ENCODE peak calls at places on chromosome 5, in four cellular contexts. X, H, E and F are unnamed samples.

GRCh38 chr5:36875789-36876388 is 680 bp upstream of the NIPBL start:
- DNase-seq in X (peak), H (peak), E (peak), F (peak)

GRCh38 chr5:7976411-7977190 is 107.7 kb downstream of the MTRR start:
- DNase-seq in X (no peak), H (no peak), E (no peak), F (no peak)

GRCh38 chr5:132066871-132067270 is 6.4 kb downstream of the IL3 start:
- DNase-seq in X (no peak), H (no peak), E (no peak), F (no peak)

GRCh38 chr5:3671366-3671765 is 75.7 kb downstream of the IRX1 start:
- DNase-seq in X (no peak), H (no peak), E (no peak), F (peak)

GRCh38 chr5:125888358-125888757 is 534.9 kb upstream of the GRAMD2B start:
- DNase-seq in X (no peak), H (no peak), E (no peak), F (no peak)

GRCh38 chr5:135547590-135548254 is 12.0 kb upstream of the NEUROG1 start:
- DNase-seq in X (no peak), H (no peak), E (no peak), F (no peak)

GRCh38 chr5:17180957-17181723 is 36.3 kb upstream of the BASP1 start:
- DNase-seq in X (peak), H (no peak), E (peak), F (peak)

GRCh38 chr5:154015071-154015693 is 23.5 kb downstream of the FAM114A2 start:
- DNase-seq in X (no peak), H (no peak), E (no peak), F (no peak)

GRCh38 chr5:1666812-1667588 is 132.6 kb downstream of the MRPL36 start:
- DNase-seq in X (peak), H (no peak), E (peak), F (no peak)

GRCh38 chr5:93430673-93431192 is 150.3 kb downstream of the NR2F1-AS1 start:
- DNase-seq in X (no peak), H (no peak), E (no peak), F (no peak)
- TF ChIP-seq CTCF in X (no peak), H (no peak), E (no peak), F (no peak)

GRCh38 chr5:140828402-140828737 is 610 bp downstream of the PCDHA6 start:
- DNase-seq in X (no peak), H (no peak), E (no peak), F (peak)
- TF ChIP-seq CTCF in X (no peak), H (no peak), E (no peak), F (peak)

GRCh38 chr5:170809551-170809950 is 26.0 kb downstream of the GABRP start:
- DNase-seq in X (peak), H (no peak), E (peak), F (peak)
- TF ChIP-seq CTCF in X (peak), H (no peak), E (peak), F (peak)

GRCh38 chr5:83608122-83608521 is 112.5 kb downstream of the HAPLN1 start:
- DNase-seq in X (peak), H (no peak), E (peak), F (peak)
- TF ChIP-seq CTCF in X (peak), H (no peak), E (peak), F (peak)

DNA sequence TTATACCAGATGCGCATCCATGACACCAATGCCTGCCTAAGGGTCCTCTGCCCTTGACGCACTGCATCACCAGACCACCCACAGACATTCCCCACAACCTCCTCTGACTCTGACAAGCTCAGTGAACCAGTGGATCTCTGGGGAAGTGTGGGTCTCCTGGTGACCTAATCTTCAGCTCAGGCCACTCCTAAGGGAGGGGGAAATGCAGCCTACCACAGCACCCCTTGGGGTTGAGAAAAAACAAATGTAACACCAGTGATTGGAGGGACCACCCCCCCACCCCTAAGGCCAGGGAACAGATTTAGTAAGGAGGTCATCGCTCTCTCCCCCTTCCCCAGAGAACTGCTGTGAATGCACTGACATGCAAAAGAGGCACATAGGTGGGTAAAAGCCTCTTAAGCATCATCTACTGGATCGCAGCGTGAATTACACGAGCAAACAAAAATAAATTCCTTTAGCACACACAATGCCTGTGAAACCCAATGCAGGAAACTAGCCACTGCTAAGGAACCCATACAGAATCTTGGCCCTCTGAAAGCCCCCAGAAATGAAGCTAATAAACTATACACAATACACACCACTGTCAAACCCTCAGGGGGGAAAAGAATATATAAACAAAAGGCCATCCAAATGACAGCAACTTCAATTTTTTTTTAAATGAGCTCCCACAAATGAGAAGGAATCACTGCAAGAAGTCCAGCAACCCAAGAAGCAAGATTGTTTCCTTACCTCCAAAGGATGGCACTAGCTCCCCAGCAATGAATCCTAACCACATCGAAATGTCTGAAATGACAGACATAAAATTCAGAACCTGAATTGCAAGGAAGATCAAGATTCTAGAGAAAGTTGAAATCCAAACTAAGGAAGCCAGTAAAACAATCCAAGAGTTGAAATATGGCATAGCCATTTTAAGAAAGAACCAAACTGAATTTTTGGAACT is 513.7 kb upstream of the PTGER4 start:
- DNase-seq in X (no peak), H (no peak), E (peak), F (peak)
- TF ChIP-seq CTCF in X (no peak), H (no peak), E (no peak), F (peak)

GRCh38 chr5:175261526-175261925 is 182.5 kb downstream of the DRD1 start:
- DNase-seq in X (no peak), H (no peak), E (no peak), F (no peak)

GRCh38 chr5:175261098-175261497 is 182.9 kb downstream of the DRD1 start:
- DNase-seq in X (no peak), H (no peak), E (no peak), F (no peak)

GRCh38 chr5:175263776-175264175 is 180.2 kb downstream of the DRD1 start:
- DNase-seq in X (no peak), H (no peak), E (no peak), F (no peak)

GRCh38 chr5:175264406-175264805 is 179.6 kb downstream of the DRD1 start:
- DNase-seq in X (no peak), H (no peak), E (no peak), F (no peak)
- TF ChIP-seq CTCF in X (no peak), H (no peak), E (no peak), F (no peak)

GRCh38 chr5:59236996-59237395 is 654.1 kb downstream of the RAB3C start:
- DNase-seq in X (no peak), H (no peak), E (peak), F (peak)

GRCh38 chr5:59246470-59247250 is 646.9 kb downstream of the PDE4D start:
- DNase-seq in X (peak), H (no peak), E (peak), F (peak)

GRCh38 chr5:59238126-59238902 is 655.2 kb downstream of the PDE4D start:
- DNase-seq in X (no peak), H (no peak), E (no peak), F (no peak)

GRCh38 chr5:59241119-59241518 is 652.4 kb downstream of the PDE4D start:
- DNase-seq in X (no peak), H (no peak), E (no peak), F (no peak)

DNA sequence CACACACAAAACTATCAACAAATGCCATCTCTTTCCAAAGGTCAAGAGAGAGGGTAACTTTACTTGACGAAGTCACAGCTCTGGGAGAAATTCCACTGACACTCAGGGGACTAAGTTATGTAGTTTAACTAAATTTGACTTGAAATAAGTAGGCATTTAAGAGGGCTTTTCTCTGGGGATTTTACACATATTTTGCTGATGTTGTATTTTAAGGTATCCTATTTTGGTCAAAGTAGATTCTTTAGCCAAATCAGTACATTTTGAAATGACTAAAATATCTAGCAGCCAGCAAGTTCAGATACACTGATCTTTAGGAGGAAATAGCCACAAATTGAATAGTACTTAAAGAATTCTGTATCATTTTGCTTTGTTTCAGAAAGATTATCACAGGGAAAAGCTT is 652.0 kb downstream of the PDE4D start:
- DNase-seq in X (no peak), H (no peak), E (no peak), F (no peak)
- TF ChIP-seq CTCF in X (no peak), H (no peak), E (no peak), F (no peak)

GRCh38 chr5:109218767-109219166 is 191.0 kb downstream of the PJA2 start:
- DNase-seq in X (no peak), H (no peak), E (no peak), F (no peak)

GRCh38 chr5:109215040-109215439 is 194.7 kb downstream of the PJA2 start:
- DNase-seq in X (no peak), H (no peak), E (no peak), F (no peak)
- TF ChIP-seq CTCF in X (no peak), H (no peak), E (no peak), F (no peak)

GRCh38 chr5:59591162-59591561 is 302.4 kb downstream of the PDE4D start:
- DNase-seq in X (peak), H (no peak), E (no peak), F (no peak)

GRCh38 chr5:59584858-59585846 is 308.4 kb downstream of the PDE4D start:
- DNase-seq in X (no peak), H (no peak), E (no peak), F (no peak)

GRCh38 chr5:59586811-59587340 is 306.6 kb downstream of the PDE4D start:
- DNase-seq in X (no peak), H (no peak), E (no peak), F (no peak)

GRCh38 chr5:59588922-59589321 is 304.6 kb downstream of the PDE4D start:
- DNase-seq in X (peak), H (no peak), E (no peak), F (peak)

DNA sequence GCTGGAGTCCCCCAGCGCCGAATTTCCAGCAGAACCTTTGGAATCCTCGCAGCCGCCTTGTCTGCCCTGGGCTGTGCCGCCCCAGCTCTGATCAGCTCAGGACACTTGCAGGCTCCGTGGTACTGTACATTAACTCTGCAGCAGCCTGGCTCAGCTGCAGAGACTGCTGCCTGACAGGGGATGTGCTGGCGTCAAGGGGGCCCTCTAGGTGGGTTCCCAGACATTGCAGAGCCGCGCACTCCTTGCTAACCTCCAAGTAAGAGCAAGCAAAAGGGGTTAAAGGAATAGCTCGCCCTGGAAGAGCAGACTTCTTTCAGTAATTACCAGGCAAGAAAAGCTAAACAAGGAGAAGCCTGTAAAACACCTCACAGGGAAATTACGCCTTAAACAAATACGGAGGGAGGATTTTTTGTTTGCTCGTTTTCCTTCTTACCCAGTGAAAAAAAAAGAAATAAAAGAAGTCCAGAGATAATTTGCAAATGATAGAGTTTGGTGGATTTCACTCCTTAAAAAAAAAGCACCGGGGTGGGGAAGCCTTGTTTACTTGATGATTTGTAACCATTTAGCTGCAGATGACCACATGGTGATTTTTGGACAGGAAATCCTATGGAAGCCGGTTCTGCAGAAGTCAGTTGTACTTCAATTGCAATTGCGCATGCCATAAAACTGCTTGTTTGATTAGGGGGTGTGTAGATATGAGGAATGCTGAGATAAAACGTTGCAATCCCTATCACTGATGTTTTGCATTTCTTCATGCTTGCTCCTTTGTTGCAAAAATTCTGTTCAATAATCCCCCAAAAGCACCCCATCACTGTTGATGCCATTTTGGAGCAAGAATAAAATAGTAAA is 305.8 kb downstream of the PDE4D start:
- DNase-seq in X (no peak), H (peak), E (peak), F (no peak)
- TF ChIP-seq CTCF in X (no peak), H (no peak), E (peak), F (no peak)